ENCODE peak calls at places on chromosomes 16 and 17, in seven cellular contexts. M is heart right ventricle; C is fibroblast of lung; H is A549; F is fibroblast of pulmonary artery; I is gastrocnemius medialis; N is CD8-positive, alpha-beta T cell. O is an unnamed sample.

GRCh38 chr16:56643080-56643778 is 4.8 kb downstream of the MT1A start:
- DNase-seq in I (peak), H (peak), M (peak), C (peak), F (peak), N (peak), O (peak)

GRCh38 chr17:81329927-81330883 is 35.1 kb upstream of the SLC38A10 start:
- DNase-seq in I (peak), M (no peak), N (no peak), F (no peak), H (peak), C (no peak), O (no peak)

GRCh38 chr17:66542183-66542966 is 240.0 kb downstream of the PRKCA start:
- DNase-seq in M (no peak), I (no peak), N (no peak), H (no peak), C (peak), F (peak), O (no peak)

GRCh38 chr16:4117250-4117578 is 972 bp upstream of the ADCY9 start:
- DNase-seq in I (no peak), F (no peak), H (no peak), C (no peak), M (no peak), N (no peak), O (no peak)

GRCh38 chr17:4533522-4534502 is 21.4 kb downstream of the MYBBP1A start:
- DNase-seq in H (peak), C (no peak), F (no peak), M (no peak), N (no peak), I (no peak), O (no peak)

GRCh38 chr16:807345-808251 is 7.1 kb upstream of the GNG13 start:
- DNase-seq in H (peak), F (peak), N (peak), C (peak), I (peak), M (peak), O (peak)

GRCh38 chr17:40854175-40854814 is 12.7 kb downstream of the KRT12 start:
- DNase-seq in N (no peak), I (no peak), F (peak), M (no peak), H (peak), C (peak), O (peak)

GRCh38 chr17:59752446-59752845 is 45.0 kb downstream of the VMP1 start:
- DNase-seq in N (no peak), M (no peak), F (no peak), I (no peak), C (no peak), H (no peak), O (peak)

GRCh38 chr16:75011634-75012307 is 12.9 kb downstream of the ZNRF1 start:
- DNase-seq in N (no peak), F (peak), C (peak), H (peak), M (peak), I (no peak), O (peak)

GRCh38 chr16:75754126-75754525 is 27.8 kb upstream of the CPHXL start:
- DNase-seq in F (peak), I (no peak), H (no peak), N (no peak), C (peak), M (no peak), O (peak)

GRCh38 chr16:5838725-5839124 is 741.1 kb upstream of the EEF2KMT start:
- DNase-seq in C (no peak), I (no peak), H (no peak), F (no peak), M (no peak), N (no peak), O (no peak)

GRCh38 chr17:4162775-4163498 is 19.9 kb downstream of the CYB5D2 start:
- DNase-seq in M (no peak), C (peak), N (no peak), H (no peak), F (no peak), I (no peak), O (no peak)

GRCh38 chr17:39928868-39929651 is 1.5 kb downstream of the LRRC3C start:
- DNase-seq in N (no peak), F (peak), M (no peak), C (peak), I (no peak), H (peak), O (peak)

GRCh38 chr16:86029131-86029741 is 130.3 kb downstream of the IRF8 start:
- DNase-seq in M (peak), F (peak), H (no peak), N (no peak), I (no peak), C (peak), O (no peak)

GRCh38 chr17:40765657-40766056 is 6.3 kb downstream of the KRT26 start:
- DNase-seq in C (no peak), N (no peak), I (no peak), H (no peak), F (no peak), M (no peak), O (no peak)

GRCh38 chr17:45293413-45294211 is 23.2 kb downstream of the MAP3K14 start:
- DNase-seq in C (peak), M (peak), H (peak), N (no peak), I (peak), F (peak), O (peak)

GRCh38 chr17:12545877-12546513 is 119.7 kb upstream of the MYOCD start:
- DNase-seq in H (peak), C (peak), N (no peak), I (no peak), M (peak), F (peak), O (peak)

GRCh38 chr16:22797551-22797950 is 16.4 kb upstream of the HS3ST2 start:
- DNase-seq in C (no peak), H (no peak), M (no peak), I (no peak), N (no peak), F (no peak), O (no peak)

GRCh38 chr16:50644730-50645129 is 36.4 kb downstream of the SNX20 start:
- DNase-seq in H (peak), M (peak), F (peak), N (no peak), I (no peak), C (peak), O (no peak)

DNA sequence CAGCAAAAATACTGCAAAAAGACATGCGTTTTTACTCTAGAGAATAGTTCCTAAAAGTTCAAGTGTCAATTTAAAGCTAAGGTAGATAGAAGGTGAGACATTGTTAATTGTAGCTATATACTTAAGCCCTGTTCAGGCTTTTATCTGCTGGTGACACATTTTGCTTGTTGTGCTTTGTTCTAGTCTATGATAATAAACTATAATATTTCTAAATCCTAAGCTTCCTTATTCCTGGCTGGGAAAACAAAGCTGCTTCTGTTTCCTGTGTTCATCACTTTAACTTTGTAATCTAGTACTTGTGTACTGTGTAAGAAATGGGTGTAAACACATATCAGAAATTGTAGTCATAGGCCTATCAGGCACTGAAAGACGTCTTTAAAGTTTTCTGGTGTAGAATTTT is 77.3 kb downstream of the EFCAB13 start:
- DNase-seq in M (no peak), H (no peak), I (no peak), F (no peak), C (no peak), N (no peak), O (no peak)
- H3K4me3 ChIP-seq in M (no peak), H (no peak), I (no peak), F (no peak), C (no peak), N (no peak), O (no peak)

GRCh38 chr17:48011405-48012150 is 26.0 kb downstream of the COPZ2 start:
- DNase-seq in H (peak), M (no peak), N (no peak), I (no peak), C (peak), F (no peak), O (no peak)

GRCh38 chr17:48013876-48014602 is 23.6 kb downstream of the COPZ2 start:
- DNase-seq in C (no peak), H (no peak), I (no peak), M (no peak), N (no peak), F (no peak), O (no peak)

GRCh38 chr17:48014603-48015037 is 23.0 kb downstream of the COPZ2 start:
- DNase-seq in C (no peak), H (no peak), N (no peak), I (no peak), M (no peak), F (no peak), O (no peak)

GRCh38 chr17:48012151-48012520 is 25.5 kb downstream of the COPZ2 start:
- DNase-seq in M (no peak), C (no peak), H (no peak), I (no peak), F (no peak), N (peak), O (no peak)

DNA sequence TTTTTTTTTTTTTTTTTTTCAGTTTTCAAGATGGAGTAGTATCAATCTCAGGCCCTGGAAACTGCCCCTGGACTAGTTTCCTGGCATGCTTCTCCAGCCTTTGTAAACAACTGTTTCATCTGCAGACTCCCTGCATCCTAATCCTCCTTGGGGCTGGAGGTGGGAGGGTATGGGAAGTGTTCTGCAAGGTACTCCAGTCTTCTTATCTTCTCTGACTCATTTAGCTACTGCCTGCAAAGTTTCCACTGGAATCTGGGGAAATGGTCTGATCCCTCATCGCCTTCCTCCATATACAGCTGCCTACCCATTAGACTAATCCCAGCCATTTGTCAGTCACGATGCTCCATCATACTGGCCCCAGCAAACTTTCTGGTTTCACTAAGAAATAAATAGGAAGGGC is 21.5 kb downstream of the COPZ2 start:
- DNase-seq in I (no peak), C (no peak), F (peak), H (peak), N (no peak), M (no peak), O (no peak)
- TF ChIP-seq CTCF in I (no peak), C (no peak), F (no peak), H (no peak), N (no peak), M (no peak), O (no peak)

GRCh38 chr17:38728290-38728831 is 1.8 kb upstream of the CISD3 start:
- DNase-seq in C (no peak), H (no peak), M (no peak), I (no peak), N (no peak), F (no peak), O (no peak)
- H3K4me3 ChIP-seq in C (no peak), H (no peak), M (no peak), I (no peak), N (peak), F (no peak), O (no peak)

GRCh38 chr17:37024181-37024637 is 75.5 kb downstream of the AATF start:
- DNase-seq in N (no peak), F (peak), C (peak), M (no peak), I (no peak), H (no peak), O (no peak)
- TF ChIP-seq CTCF in N (no peak), F (no peak), C (no peak), M (no peak), I (no peak), H (no peak), O (no peak)

DNA sequence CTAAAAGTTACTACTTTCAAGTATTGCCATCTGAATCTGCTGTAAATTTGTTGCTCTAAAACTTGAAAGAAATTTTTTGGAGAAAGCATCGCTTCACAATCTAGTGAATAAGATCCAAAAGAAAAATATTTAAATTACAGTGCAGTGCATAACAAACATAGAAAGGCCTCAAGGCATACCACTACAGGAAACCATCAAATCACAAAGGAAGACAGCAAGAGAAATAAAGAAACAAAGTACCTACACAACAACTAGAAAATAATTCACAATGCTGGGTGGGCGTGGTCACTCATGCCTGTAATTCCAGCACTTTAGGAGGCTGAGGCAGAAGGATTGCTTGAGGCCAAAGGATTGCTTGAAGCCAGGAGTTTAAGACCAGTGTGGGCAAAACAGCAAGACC is 104.9 kb downstream of the BRIP1 start:
- DNase-seq in H (no peak), I (no peak), C (no peak), M (no peak), N (no peak), F (no peak), O (no peak)
- H3K4me3 ChIP-seq in H (no peak), I (no peak), C (no peak), M (no peak), N (no peak), F (no peak), O (no peak)

GRCh38 chr16:73231969-73232554 is 184.1 kb upstream of the ZFHX3 start:
- DNase-seq in H (no peak), F (peak), N (no peak), M (no peak), C (no peak), I (no peak), O (no peak)

GRCh38 chr16:73230651-73231050 is 182.7 kb upstream of the ZFHX3 start:
- DNase-seq in F (no peak), I (no peak), M (no peak), C (no peak), N (no peak), H (no peak), O (no peak)

GRCh38 chr16:73233423-73233762 is 185.5 kb upstream of the ZFHX3 start:
- DNase-seq in M (no peak), F (no peak), I (no peak), N (no peak), C (no peak), H (no peak), O (no peak)

GRCh38 chr16:73231379-73231778 is 183.5 kb upstream of the ZFHX3 start:
- DNase-seq in N (no peak), M (no peak), H (no peak), F (no peak), I (no peak), C (no peak), O (no peak)

GRCh38 chr16:73232555-73233422 is 184.9 kb upstream of the ZFHX3 start:
- DNase-seq in N (no peak), C (peak), I (no peak), H (peak), F (peak), M (peak), O (peak)
- TF ChIP-seq CTCF in N (no peak), C (no peak), I (no peak), H (no peak), F (no peak), M (no peak), O (no peak)

DNA sequence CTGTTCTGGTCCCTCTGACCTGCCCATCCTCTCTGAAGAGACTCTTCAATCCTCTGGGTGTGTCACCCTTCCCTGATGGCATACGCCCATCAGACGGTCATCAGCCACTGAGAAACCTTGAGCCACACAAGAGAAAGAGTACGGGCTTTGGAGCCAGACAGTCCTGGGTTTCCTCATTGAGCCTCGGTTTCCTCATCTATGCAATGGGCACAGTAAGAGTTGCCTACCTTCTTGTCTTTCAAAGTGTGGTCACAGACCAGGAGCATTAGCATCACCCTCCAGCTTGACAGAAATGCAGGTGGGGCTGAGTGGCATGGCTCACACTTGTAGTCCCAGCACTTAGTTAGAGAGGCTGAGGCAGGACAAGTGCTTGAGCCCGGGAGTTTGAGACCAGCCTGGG is 26.1 kb upstream of the MEAK7 start:
- DNase-seq in I (no peak), C (no peak), H (no peak), N (no peak), F (no peak), M (no peak), O (no peak)
- H3K4me3 ChIP-seq in I (no peak), C (no peak), H (no peak), N (no peak), F (no peak), M (no peak), O (no peak)

O was measured in foreskin fibroblast.